ENCODE peak calls at places on chromosomes 4 and X, in four cellular contexts. E is stimulated activated CD4-positive, alpha-beta T cell treated with anti-CD3 and anti-CD28 coated beads, Interleukin-2, amount 100 ng/mL, for 24 hours; N is H4; F is GM03348. O is an unnamed sample.
A peak's percentile ranks its signal among the peaks of the same experiment; 100 is the strongest.

GRCh38 chr4:41443340-41444079 is 94.4 kb upstream of the LIMCH1 start:
- DNase-seq in E (no peak), N (no peak), F (no peak), O (no peak)

GRCh38 chr4:111988514-111988913 is 156.7 kb upstream of the FAM241A start:
- DNase-seq in E (no peak), N (no peak), F (no peak), O (no peak)

GRCh38 chr4:5923306-5923830 is 30.5 kb upstream of the CRMP1 start:
- DNase-seq in E (no peak), N (no peak), F (no peak), O (no peak)

GRCh38 chr4:47839259-47839658 is 1.4 kb upstream of the CORIN start:
- DNase-seq in E (peak; percentile 57), N (no peak), F (peak; percentile 13), O (peak; percentile 15)

GRCh38 chr4:186699298-186699697 is 24.4 kb downstream of the FAT1 start:
- DNase-seq in E (no peak), N (no peak), F (no peak), O (no peak)

GRCh38 chr4:52836653-52837052 is 25.5 kb upstream of the RASL11B start:
- DNase-seq in E (no peak), N (peak; percentile 13), F (peak; percentile 47), O (no peak)

GRCh38 chr4:151227731-151228130 is 49.2 kb upstream of the PRSS48 start:
- DNase-seq in E (no peak), N (peak; percentile 11), F (peak; percentile 81), O (no peak)

GRCh38 chr4:8538703-8539567 is 41.3 kb upstream of the GPR78 start:
- DNase-seq in E (no peak), N (no peak), F (peak; percentile 56), O (no peak)

GRCh38 chr4:153479118-153479517 is 13.0 kb downstream of the TMEM131L start:
- DNase-seq in E (no peak), N (peak; percentile 34), F (no peak), O (no peak)

GRCh38 chrX:153599192-153600031 is 473 bp upstream of the CCNQ start:
- DNase-seq in E (peak; percentile 88), N (peak; percentile 74), F (peak; percentile 97), O (peak; percentile 39)

GRCh38 chr4:48341776-48342558 is 638 bp downstream of the SLAIN2 start:
- DNase-seq in E (peak; percentile 56), N (peak; percentile 31), F (peak; percentile 60), O (no peak)

GRCh38 chr4:140637836-140638235 is 69.1 kb upstream of the UCP1 start:
- DNase-seq in E (peak; percentile 32), N (peak; percentile 22), F (peak; percentile 30), O (no peak)

GRCh38 chr4:7924163-7924562 is 15.5 kb downstream of the AFAP1 start:
- DNase-seq in E (no peak), N (peak; percentile 58), F (no peak), O (no peak)

GRCh38 chr4:6681191-6681590 is 12.5 kb upstream of the S100P start:
- DNase-seq in E (no peak), N (no peak), F (no peak), O (no peak)

GRCh38 chr4:16206301-16206700 is 20.0 kb downstream of the TAPT1 start:
- DNase-seq in E (no peak), N (no peak), F (no peak), O (no peak)

GRCh38 chr4:102578819-102579218 is 77.7 kb downstream of the NFKB1 start:
- DNase-seq in E (peak; percentile 10), N (no peak), F (no peak), O (no peak)

GRCh38 chr4:81896936-81897335 is 425.2 kb upstream of the RASGEF1B start:
- DNase-seq in E (no peak), N (no peak), F (no peak), O (no peak)

GRCh38 chr4:144646523-144647094 is 653 bp downstream of the HHIP start:
- DNase-seq in E (no peak), N (no peak), F (peak; percentile 39), O (no peak)

GRCh38 chr4:165096776-165097175 is 15.9 kb downstream of the TMEM192 start:
- DNase-seq in E (no peak), N (peak; percentile 11), F (peak; percentile 62), O (no peak)

GRCh38 chrX:129743835-129744234 is 5.1 kb downstream of the XPNPEP2 start:
- DNase-seq in E (no peak), N (no peak), F (no peak), O (no peak)

GRCh38 chr4:2296621-2297601 is 35.0 kb upstream of the MXD4 start:
- DNase-seq in E (no peak), N (no peak), F (no peak), O (no peak)

GRCh38 chr4:65083076-65083475 is 587.2 kb downstream of the EPHA5 start:
- DNase-seq in E (no peak), N (no peak), F (no peak), O (no peak)